ENCODE peak calls at places on chromosome 11, in six cellular contexts. N, L, V, M, E and A are unnamed samples.

GRCh38 chr11:111663820-111664219 is 61.6 kb downstream of the SIK2 start:
- DNase-seq in N (no peak), L (peak), V (no peak), M (peak), E (no peak), A (no peak)

GRCh38 chr11:89293966-89294679 is 116.4 kb downstream of the TYR start:
- DNase-seq in N (peak), L (no peak), V (no peak), M (peak), E (peak), A (no peak)

GRCh38 chr11:65224939-65225283 is 36.9 kb upstream of the POLA2 start:
- DNase-seq in N (no peak), L (peak), V (peak), M (peak), E (peak), A (no peak)

GRCh38 chr11:71245601-71246391 is 6.6 kb downstream of the SHANK2 start:
- DNase-seq in N (no peak), L (peak), V (no peak), M (no peak), E (no peak), A (no peak)

GRCh38 chr11:69530278-69531070 is 49.0 kb downstream of the LINC01488 start:
- DNase-seq in N (no peak), L (no peak), V (no peak), M (no peak), E (no peak), A (no peak)

GRCh38 chr11:67606150-67606476 is 623 bp upstream of the NDUFV1 start:
- DNase-seq in N (no peak), L (no peak), V (no peak), M (peak), E (peak), A (peak)

GRCh38 chr11:22685111-22685510 is 18.7 kb downstream of the GAS2 start:
- DNase-seq in N (no peak), L (no peak), V (no peak), M (no peak), E (no peak), A (no peak)

GRCh38 chr11:15278129-15278528 is 163.4 kb downstream of the INSC start:
- DNase-seq in N (no peak), L (no peak), V (no peak), M (peak), E (peak), A (no peak)

GRCh38 chr11:92552942-92553341 is 328.3 kb downstream of the FAT3 start:
- DNase-seq in N (no peak), L (no peak), V (no peak), M (peak), E (peak), A (no peak)

GRCh38 chr11:55658608-55659007 is 3.4 kb upstream of the OR4C6 start:
- DNase-seq in N (no peak), L (no peak), V (no peak), M (no peak), E (no peak), A (no peak)

GRCh38 chr11:123483058-123483457 is 53.0 kb downstream of the GRAMD1B start:
- DNase-seq in N (no peak), L (no peak), V (peak), M (peak), E (peak), A (no peak)

GRCh38 chr11:10444725-10445286 is 10.3 kb upstream of the AMPD3 start:
- DNase-seq in N (no peak), L (no peak), V (no peak), M (no peak), E (no peak), A (no peak)

GRCh38 chr11:45384016-45384415 is 97.9 kb upstream of the SYT13 start:
- DNase-seq in N (no peak), L (no peak), V (no peak), M (no peak), E (no peak), A (no peak)

GRCh38 chr11:60768202-60768601 is 11.5 kb downstream of the MS4A15 start:
- DNase-seq in N (no peak), L (no peak), V (no peak), M (no peak), E (no peak), A (no peak)

GRCh38 chr11:110134120-110134519 is 40.9 kb downstream of the ZC3H12C start:
- DNase-seq in N (peak), L (no peak), V (no peak), M (peak), E (no peak), A (no peak)

GRCh38 chr11:122439911-122440782 is 215.4 kb upstream of the UBASH3B start:
- DNase-seq in N (peak), L (no peak), V (no peak), M (peak), E (peak), A (peak)

GRCh38 chr11:111631034-111631665 is 28.9 kb downstream of the SIK2 start:
- DNase-seq in N (no peak), L (no peak), V (no peak), M (peak), E (peak), A (no peak)

GRCh38 chr11:78586452-78587046 is 11.9 kb upstream of the NARS2 start:
- DNase-seq in N (no peak), L (no peak), V (no peak), M (peak), E (peak), A (no peak)

GRCh38 chr11:1639102-1639620 is 9.6 kb downstream of the KRTAP5-5 start:
- DNase-seq in N (no peak), L (peak), V (no peak), M (peak), E (no peak), A (no peak)

GRCh38 chr11:35142481-35143207 is 3.7 kb downstream of the CD44 start:
- DNase-seq in N (no peak), L (no peak), V (no peak), M (peak), E (peak), A (no peak)

GRCh38 chr11:116825854-116826750 is 3.0 kb upstream of the APOA4 start:
- DNase-seq in N (no peak), L (no peak), V (no peak), M (no peak), E (no peak), A (no peak)

GRCh38 chr11:59222464-59223065 is 9.8 kb upstream of the MPEG1 start:
- DNase-seq in N (no peak), L (no peak), V (no peak), M (no peak), E (no peak), A (no peak)

GRCh38 chr11:69840371-69841169 is 21.4 kb upstream of the FGF3 start:
- DNase-seq in N (no peak), L (no peak), V (peak), M (no peak), E (no peak), A (no peak)

GRCh38 chr11:70506986-70507385 is 108.7 kb downstream of the CTTN start:
- DNase-seq in N (no peak), L (no peak), V (no peak), M (no peak), E (no peak), A (no peak)